ENCODE peak calls at places on chromosomes 5 and 9, in five cellular contexts. B is OCI-LY7, H is hepatocyte, E is neural progenitor cell, F is GM23338. K is an unnamed sample. For H3K79me2, the result is how much of the 10 kb centered on the place peaks cover.

GRCh38 chr9:12784461-12785250 is 9.8 kb downstream of the LURAP1L start:
- DNase-seq in H (peak), F (no peak), E (no peak), B (no peak), K (peak)

GRCh38 chr5:34494111-34494755 is 161.9 kb upstream of the RAI14 start:
- DNase-seq in H (no peak), E (no peak), F (no peak), B (no peak), K (peak)

GRCh38 chr9:121324316-121324715 is 45.7 kb downstream of the STOM start:
- DNase-seq in H (no peak), E (no peak), F (no peak), B (no peak), K (no peak)

GRCh38 chr9:120394058-120394669 is 185.8 kb downstream of the CDK5RAP2 start:
- DNase-seq in H (no peak), F (no peak), B (no peak), E (no peak), K (peak)

GRCh38 chr9:92561374-92562329 is 25.9 kb upstream of the ECM2 start:
- DNase-seq in E (no peak), F (no peak), B (no peak), H (no peak), K (peak)

GRCh38 chr9:100011062-100011681 is 87.6 kb downstream of the ERP44 start:
- DNase-seq in H (peak), B (peak), F (peak), E (peak), K (peak)

GRCh38 chr9:96460877-96461276 is 10.9 kb downstream of the HABP4 start:
- DNase-seq in E (no peak), F (no peak), B (no peak), H (no peak), K (no peak)

GRCh38 chr9:107229146-107229545 is 53.9 kb upstream of the RAD23B start:
- DNase-seq in H (no peak), F (no peak), B (no peak), E (peak), K (no peak)

GRCh38 chr5:158958048-158958994 is 141.4 kb downstream of the EBF1 start:
- DNase-seq in F (peak), H (no peak), B (peak), E (peak), K (no peak)

GRCh38 chr5:133116601-133117000 is 64.8 kb downstream of the HSPA4 start:
- DNase-seq in F (no peak), E (no peak), H (no peak), B (no peak), K (no peak)

GRCh38 chr5:108143581-108143980 is 238.3 kb downstream of the FBXL17 start:
- DNase-seq in F (no peak), E (no peak), H (no peak), B (no peak), K (peak)

GRCh38 chr5:132303589-132303988 is 9.4 kb downstream of the SLC22A4 start:
- DNase-seq in H (no peak), E (no peak), F (no peak), B (no peak), K (no peak)

GRCh38 chr5:135864503-135865443 is 30.3 kb downstream of the SLC25A48 start:
- DNase-seq in E (no peak), H (no peak), B (no peak), F (no peak), K (no peak)

GRCh38 chr9:70600479-70600878 is 186.0 kb upstream of the KLF9 start:
- DNase-seq in F (no peak), H (peak), E (no peak), B (no peak), K (peak)

GRCh38 chr9:120714846-120715231 is 569 bp upstream of the MEGF9 start:
- DNase-seq in E (no peak), F (no peak), H (no peak), B (no peak), K (no peak)

GRCh38 chr5:95281211-95281610 is 3.7 kb downstream of the MCTP1 start:
- DNase-seq in E (peak), H (no peak), F (peak), B (no peak), K (no peak)

GRCh38 chr9:4923580-4924544 is 61.2 kb upstream of the JAK2 start:
- DNase-seq in B (peak), E (no peak), H (peak), F (peak), K (peak)

GRCh38 chr9:16100596-16101091 is 547.8 kb downstream of the CCDC171 start:
- DNase-seq in B (no peak), F (peak), H (peak), E (peak), K (peak)

GRCh38 chr5:158570502-158570901 is 529.2 kb downstream of the EBF1 start:
- DNase-seq in B (no peak), E (no peak), H (no peak), F (no peak), K (no peak)

GRCh38 chr5:69217154-69217731 is 17.4 kb upstream of the CDK7 start:
- DNase-seq in B (no peak), H (no peak), E (no peak), F (no peak), K (no peak)

GRCh38 chr5:178349607-178350353 is 117.2 kb upstream of the PHYKPL start:
- DNase-seq in H (no peak), B (no peak), E (no peak), F (no peak), K (no peak)

GRCh38 chr9:119736478-119737454 is 367.5 kb upstream of the BRINP1 start:
- DNase-seq in B (peak), E (no peak), F (no peak), H (no peak), K (no peak)

DNA sequence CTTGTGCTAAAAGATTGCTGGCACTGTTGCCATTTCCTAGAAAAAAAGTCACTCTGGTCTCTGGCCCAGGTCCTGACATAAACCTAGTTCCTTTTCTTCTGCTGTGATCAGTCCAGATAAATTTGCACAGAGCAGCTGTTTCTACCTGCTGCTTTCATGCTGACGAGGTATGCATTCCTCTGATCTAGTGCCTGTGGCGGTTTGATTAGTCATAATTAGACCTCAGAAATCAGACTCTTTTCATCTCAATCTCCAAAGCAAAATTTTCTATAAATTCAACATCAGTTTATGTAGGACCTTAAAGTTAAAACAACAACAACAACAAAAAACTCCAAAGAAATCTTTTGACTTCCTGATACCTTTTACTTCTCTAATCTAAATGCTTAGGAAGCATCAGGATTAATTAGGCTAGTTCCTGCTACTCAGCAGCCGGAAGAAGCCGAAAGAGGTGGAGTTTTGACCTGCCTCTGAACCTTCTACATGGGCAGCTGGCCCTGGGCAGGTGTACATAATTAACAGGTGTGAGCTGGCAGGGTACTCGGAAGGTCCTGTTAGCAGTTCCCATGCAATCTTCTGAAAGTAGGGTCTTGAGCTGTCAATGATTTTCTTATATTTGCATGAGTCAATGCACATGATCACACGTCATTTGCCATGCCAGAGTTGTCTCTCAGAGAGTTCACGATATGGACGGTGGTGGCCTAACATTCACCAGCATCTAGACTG is 83.3 kb upstream of the CCDC112 start:
- DNase-seq in F (no peak), B (no peak), E (no peak), H (no peak), K (no peak)
- H2AFZ ChIP-seq in F (no peak), B (no peak), E (no peak), H (no peak), K (no peak)

GRCh38 chr5:83510199-83510730 is 38.7 kb downstream of the VCAN start:
- DNase-seq in F (no peak), H (no peak), B (no peak), E (no peak), K (peak)

GRCh38 chr5:83513491-83513890 is 41.9 kb downstream of the VCAN start:
- DNase-seq in E (no peak), B (no peak), F (no peak), H (no peak), K (peak)

GRCh38 chr5:83509535-83509934 is 38.0 kb downstream of the VCAN start:
- DNase-seq in B (no peak), H (peak), E (peak), F (no peak), K (peak)

GRCh38 chr5:83513081-83513480 is 41.5 kb downstream of the VCAN start:
- DNase-seq in E (no peak), F (no peak), B (no peak), H (no peak), K (peak)

DNA sequence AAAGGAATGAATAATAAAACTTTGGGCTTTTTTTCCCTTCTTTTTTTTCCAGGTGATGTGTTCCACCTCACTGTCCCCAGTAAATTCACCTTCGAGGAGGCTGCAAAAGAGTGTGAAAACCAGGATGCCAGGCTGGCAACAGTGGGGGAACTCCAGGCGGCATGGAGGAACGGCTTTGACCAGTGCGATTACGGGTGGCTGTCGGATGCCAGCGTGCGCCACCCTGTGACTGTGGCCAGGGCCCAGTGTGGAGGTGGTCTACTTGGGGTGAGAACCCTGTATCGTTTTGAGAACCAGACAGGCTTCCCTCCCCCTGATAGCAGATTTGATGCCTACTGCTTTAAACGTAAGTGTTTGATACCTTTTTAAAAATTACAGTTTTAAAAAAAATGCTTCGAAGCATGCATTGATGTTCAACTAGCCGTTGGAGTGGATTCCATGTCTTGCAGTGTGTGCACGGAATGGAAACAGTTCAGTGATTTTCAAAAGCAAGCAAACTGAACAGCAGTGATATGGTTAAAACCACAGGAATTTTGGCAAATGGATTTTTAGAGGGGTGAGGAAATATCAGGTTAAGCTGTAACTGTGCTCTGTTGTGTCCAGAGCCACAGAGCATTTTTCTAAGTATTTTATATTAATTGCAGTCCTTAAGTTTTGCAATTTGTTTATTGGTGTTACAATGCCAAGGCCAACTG is 40.7 kb downstream of the VCAN start:
- DNase-seq in B (no peak), H (no peak), E (no peak), F (no peak), K (peak)
- H3K4me3 ChIP-seq in B (no peak), H (no peak), E (no peak), F (no peak), K (no peak)

GRCh38 chr5:138210985-138211384 is 2.1 kb downstream of the CDC23 start:
- DNase-seq in E (no peak), B (no peak), F (no peak), H (no peak), K (no peak)

GRCh38 chr5:138216799-138217198 is 3.7 kb upstream of the CDC23 start:
- DNase-seq in E (no peak), H (no peak), F (no peak), B (no peak), K (no peak)

GRCh38 chr5:138213161-138214029 is at the start of gene CDC23:
- DNase-seq in E (peak), F (peak), H (peak), B (peak), K (peak)

GRCh38 chr5:138212828-138213160 is 329 bp downstream of the CDC23 start:
- DNase-seq in F (peak), B (peak), E (peak), H (peak), K (no peak)
- H3K79me2 ChIP-seq in F (half or more), B (under half), E (half or more), H (half or more), K (under half)

DNA sequence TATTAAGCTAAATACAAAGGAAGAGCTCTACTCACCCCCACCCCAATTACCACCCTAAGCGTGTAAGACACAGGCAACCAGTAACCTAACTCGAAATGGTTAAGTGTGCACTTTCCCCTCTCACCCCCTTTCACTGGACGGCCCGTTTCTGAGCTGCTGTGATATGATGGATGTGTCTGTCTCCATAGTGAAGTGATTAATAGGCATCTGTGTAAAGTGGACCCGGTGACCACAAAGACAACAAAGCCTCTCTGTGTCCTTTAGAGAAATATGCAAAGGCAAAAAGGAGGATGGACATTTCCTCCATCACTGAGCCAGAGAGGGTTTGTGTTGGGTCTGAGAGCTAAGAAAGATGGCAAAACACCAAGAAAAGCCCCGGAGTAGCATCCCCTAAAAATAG is 120.7 kb downstream of the SEMA6A start:
- DNase-seq in F (no peak), B (no peak), E (no peak), H (no peak), K (peak)
- H2AFZ ChIP-seq in F (no peak), B (no peak), E (no peak), H (no peak), K (no peak)

GRCh38 chr9:136348691-136349090 is 14.9 kb downstream of the DNLZ start:
- DNase-seq in B (no peak), E (no peak), H (no peak), F (no peak), K (no peak)

GRCh38 chr9:136346157-136346481 is 17.4 kb downstream of the DNLZ start:
- DNase-seq in B (no peak), H (no peak), F (no peak), E (no peak), K (no peak)

GRCh38 chr9:136347472-136348256 is 15.9 kb downstream of the DNLZ start:
- DNase-seq in B (no peak), H (no peak), F (no peak), E (no peak), K (peak)

GRCh38 chr9:136345281-136346156 is 18.0 kb downstream of the DNLZ start:
- DNase-seq in F (peak), E (peak), H (peak), B (no peak), K (peak)

DNA sequence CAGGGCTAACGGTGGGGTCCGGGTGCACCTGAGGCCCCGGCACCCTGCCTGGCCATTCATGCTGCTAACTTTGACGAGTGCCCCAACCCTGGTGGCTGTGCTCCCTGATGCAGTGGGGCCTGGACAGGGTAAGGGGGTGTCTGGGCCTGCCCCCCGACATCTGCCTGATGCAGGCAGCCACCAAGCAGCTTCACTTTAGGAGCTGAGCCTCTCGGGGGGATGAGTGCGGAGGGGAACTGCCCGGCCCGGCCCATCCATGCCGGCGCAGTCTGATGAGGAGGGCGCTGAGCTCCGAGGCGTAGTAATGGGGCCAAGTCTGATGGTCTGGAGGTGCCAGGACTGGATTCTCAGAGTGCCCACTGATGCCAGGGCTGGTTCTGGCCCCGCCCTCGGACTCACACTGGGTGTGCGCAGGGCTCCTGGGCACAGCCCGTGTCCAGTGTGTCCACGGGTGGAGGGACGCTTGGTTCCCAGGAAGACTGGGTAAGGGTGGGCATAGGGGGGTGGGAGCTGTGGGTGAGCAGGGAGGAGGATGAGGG is 16.5 kb downstream of the DNLZ start:
- DNase-seq in B (no peak), F (no peak), E (no peak), H (no peak), K (no peak)
- H3K4me3 ChIP-seq in B (no peak), F (no peak), E (no peak), H (no peak), K (no peak)

GRCh38 chr5:122774861-122775712 is at the start of gene SNX2:
- DNase-seq in E (peak), H (peak), B (peak), F (peak), K (peak)
- H3K79me2 ChIP-seq in E (half or more), H (under half), B (under half), F (under half), K (under half)

GRCh38 chr5:1733369-1733768 is 66.3 kb downstream of the MRPL36 start:
- DNase-seq in H (no peak), F (no peak), B (no peak), E (no peak), K (no peak)

GRCh38 chr5:1732238-1732880 is 67.3 kb downstream of the MRPL36 start:
- DNase-seq in H (no peak), B (no peak), E (no peak), F (no peak), K (no peak)

GRCh38 chr5:1734271-1734907 is 65.2 kb downstream of the MRPL36 start:
- DNase-seq in H (no peak), E (no peak), F (no peak), B (no peak), K (no peak)

GRCh38 chr5:1731091-1731639 is 68.5 kb downstream of the MRPL36 start:
- DNase-seq in B (no peak), H (no peak), F (no peak), E (no peak), K (no peak)

DNA sequence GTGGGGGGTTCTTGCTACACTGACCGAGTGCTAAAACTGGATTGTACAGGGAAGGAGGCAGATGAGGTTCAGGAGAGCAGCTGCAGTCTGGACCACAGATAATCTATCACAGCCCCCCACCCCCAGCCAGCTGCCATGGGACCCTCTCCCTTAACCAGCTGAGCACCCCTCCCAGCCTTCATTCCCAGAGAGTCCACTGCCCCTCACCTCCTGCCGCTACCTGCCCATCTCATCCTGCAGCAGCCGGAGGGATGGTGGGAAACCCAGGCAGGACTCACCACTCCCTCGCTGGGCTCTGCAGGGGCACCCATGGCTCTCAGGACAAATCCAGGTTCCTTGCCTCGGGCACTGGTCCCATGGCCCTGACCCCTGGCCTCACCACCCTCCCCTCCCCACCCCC is 66.7 kb downstream of the MRPL36 start:
- DNase-seq in E (no peak), F (no peak), H (no peak), B (no peak), K (no peak)
- H2AFZ ChIP-seq in E (no peak), F (no peak), H (no peak), B (no peak), K (no peak)

GRCh38 chr5:74667396-74667795 is 17.6 kb upstream of the HEXB start:
- DNase-seq in F (no peak), B (no peak), H (no peak), E (no peak), K (no peak)

GRCh38 chr5:74670377-74671038 is 14.5 kb upstream of the HEXB start:
- DNase-seq in E (no peak), H (no peak), B (no peak), F (no peak), K (no peak)

GRCh38 chr5:74672215-74672877 is 12.7 kb upstream of the HEXB start:
- DNase-seq in H (no peak), B (no peak), E (no peak), F (no peak), K (no peak)

GRCh38 chr5:74669824-74670223 is 15.2 kb upstream of the HEXB start:
- DNase-seq in F (no peak), E (no peak), B (no peak), H (no peak), K (no peak)

GRCh38 chr5:74673011-74673790 is 11.8 kb upstream of the HEXB start:
- DNase-seq in F (peak), B (peak), H (peak), E (peak), K (peak)
- H3K4me3 ChIP-seq in F (no peak), B (no peak), H (no peak), E (no peak), K (no peak)

K was measured in fibroblast of lung.